ENCODE peak calls at places on chromosomes 3 and 15, in six cellular contexts. M is activated naive CD4-positive, alpha-beta T cell treated with anti-CD3 and anti-CD28 coated beads for 36 hours; P is GM23338; G is HCT116; J is SIG-M5; T is EL. F is an unnamed sample.

GRCh38 chr15:99565281-99566156 is at the start of gene MEF2A:
- DNase-seq in M (peak; percentile 95), P (peak; percentile 97), G (peak; percentile 84), J (peak; percentile 12), T (peak; percentile 92), F (peak; percentile 92)

GRCh38 chr3:114214542-114215341 is 22.6 kb downstream of the ZNF80 start:
- DNase-seq in M (peak; percentile 56), T (no peak), P (peak; percentile 70), J (no peak), G (no peak), F (peak; percentile 27)

GRCh38 chr15:62895905-62896316 is 146.6 kb upstream of the TPM1 start:
- DNase-seq in P (no peak), G (no peak), T (peak; percentile 91), J (no peak), M (no peak), F (no peak)

GRCh38 chr3:127426444-127427168 is 138.8 kb upstream of the PRR20G start:
- DNase-seq in G (no peak), M (no peak), T (no peak), J (no peak), P (no peak), F (no peak)

GRCh38 chr15:27328616-27329015 is 357.6 kb downstream of the GABRG3 start:
- DNase-seq in J (no peak), G (no peak), M (no peak), P (no peak), T (no peak), F (no peak)

GRCh38 chr3:29447946-29448632 is 167.2 kb downstream of the RBMS3 start:
- DNase-seq in M (no peak), T (no peak), J (no peak), G (no peak), P (no peak), F (no peak)

GRCh38 chr15:34223904-34224596 is 766 bp upstream of the EMC4 start:
- DNase-seq in J (no peak), G (no peak), P (peak; percentile 19), M (no peak), T (no peak), F (peak; percentile 5)

GRCh38 chr15:31476866-31477265 is 150.2 kb downstream of the KLF13 start:
- DNase-seq in J (no peak), M (no peak), T (no peak), G (no peak), P (no peak), F (no peak)

GRCh38 chr3:170712336-170712735 is 126.5 kb upstream of the SLC7A14 start:
- DNase-seq in T (no peak), P (no peak), J (no peak), G (no peak), M (no peak), F (no peak)

GRCh38 chr15:52566889-52567288 is 1.9 kb downstream of the ARPP19 start:
- DNase-seq in J (no peak), M (no peak), G (no peak), P (no peak), T (no peak), F (no peak)

GRCh38 chr15:66231421-66232266 is 21.9 kb downstream of the MEGF11 start:
- DNase-seq in J (no peak), T (peak; percentile 14), M (no peak), P (no peak), G (no peak), F (no peak)